ENCODE peak calls at places on chromosomes 1 and 21, in seven cellular contexts. T is mesendoderm, Y is trophoblast cell, L is IMR-90, W is mesenchymal stem cell, U is H9, X is H1. B is an unnamed sample.
A peak's percentile ranks its signal among the peaks of the same experiment; 100 is the strongest.

GRCh38 chr1:90718411-90719320 is 1.6 kb upstream of the BARHL2 start:
- DNase-seq in W (no peak), U (peak; percentile 44), Y (no peak), T (peak; percentile 57), X (peak; percentile 74), L (no peak), B (no peak)

GRCh38 chr1:21318714-21319159 is 28.5 kb upstream of the ECE1 start:
- DNase-seq in W (peak; percentile 96), L (peak; percentile 87), X (no peak), T (peak; percentile 71), U (no peak), Y (no peak), B (no peak)

GRCh38 chr1:201771466-201771865 is 57.5 kb upstream of the IPO9 start:
- DNase-seq in Y (no peak), T (no peak), X (no peak), L (no peak), U (no peak), W (peak; percentile 60), B (no peak)

GRCh38 chr1:201678264-201679101 is 139.6 kb downstream of the NAV1 start:
- DNase-seq in W (no peak), X (peak; percentile 61), Y (no peak), L (peak; percentile 49), T (peak; percentile 67), U (peak; percentile 69), B (no peak)

GRCh38 chr1:91511386-91511785 is 10.7 kb downstream of the CDC7 start:
- DNase-seq in L (peak; percentile 68), X (no peak), U (no peak), W (peak; percentile 60), T (peak; percentile 48), Y (no peak), B (no peak)

GRCh38 chr21:29221259-29221744 is 77.4 kb upstream of the BACH1 start:
- DNase-seq in U (no peak), Y (no peak), X (no peak), W (no peak), L (peak; percentile 98), T (no peak), B (no peak)

GRCh38 chr1:247368501-247368900 is 36.8 kb upstream of the ZNF496 start:
- DNase-seq in W (no peak), T (no peak), U (no peak), X (no peak), Y (no peak), L (no peak), B (no peak)

GRCh38 chr1:52140633-52141512 is 1.0 kb upstream of the ZFYVE9 start:
- DNase-seq in X (no peak), L (no peak), Y (no peak), T (no peak), U (no peak), W (peak; percentile 43), B (no peak)

GRCh38 chr1:156602557-156602993 is 1.3 kb upstream of the GPATCH4 start:
- DNase-seq in L (no peak), T (peak; percentile 62), Y (no peak), X (no peak), W (no peak), U (no peak), B (no peak)

GRCh38 chr1:86846166-86846647 is 67.7 kb downstream of the SELENOF start:
- DNase-seq in U (no peak), L (peak; percentile 91), X (no peak), T (no peak), Y (peak; percentile 8), W (peak; percentile 80), B (no peak)

GRCh38 chr1:182143825-182144661 is 82.5 kb upstream of the ZNF648 start:
- DNase-seq in T (peak; percentile 26), X (peak; percentile 54), U (no peak), Y (no peak), W (peak; percentile 27), L (peak; percentile 45), B (peak; percentile 38)

GRCh38 chr1:108877324-108877812 is 583 bp downstream of the GPSM2 start:
- DNase-seq in W (peak; percentile 53), X (no peak), L (peak; percentile 30), T (peak; percentile 44), Y (peak; percentile 47), U (no peak), B (peak; percentile 8)

GRCh38 chr1:88371396-88371795 is 312.7 kb upstream of the PKN2 start:
- DNase-seq in Y (peak; percentile 5), X (no peak), L (no peak), U (no peak), W (no peak), T (no peak), B (no peak)

GRCh38 chr1:243850013-243850367 is at the start of gene AKT3:
- DNase-seq in X (no peak), L (no peak), U (peak; percentile 85), T (peak; percentile 89), Y (peak; percentile 56), W (no peak), B (peak; percentile 68)

GRCh38 chr1:94542088-94542671 is 621 bp upstream of the F3 start:
- DNase-seq in Y (peak; percentile 19), L (peak; percentile 83), X (peak; percentile 63), T (peak; percentile 33), W (peak; percentile 84), U (no peak), B (no peak)

GRCh38 chr1:44808938-44809917 is 905 bp downstream of the BTBD19 start:
- DNase-seq in W (peak; percentile 90), X (no peak), Y (peak; percentile 33), T (peak; percentile 66), L (peak; percentile 82), U (peak; percentile 43), B (no peak)

GRCh38 chr1:155104605-155105534 is 22.8 kb upstream of the EFNA1 start:
- DNase-seq in T (no peak), W (no peak), U (no peak), X (no peak), Y (no peak), L (no peak), B (no peak)

GRCh38 chr1:101147381-101147780 is 89.4 kb upstream of the S1PR1 start:
- DNase-seq in L (no peak), X (no peak), T (no peak), U (no peak), W (no peak), Y (no peak), B (no peak)

GRCh38 chr21:16195896-16196443 is 466.2 kb downstream of the USP25 start:
- DNase-seq in X (no peak), W (peak; percentile 7), T (no peak), L (no peak), Y (no peak), U (no peak), B (no peak)

GRCh38 chr1:24077278-24077978 is 34.5 kb downstream of the MYOM3 start:
- DNase-seq in L (no peak), Y (no peak), T (peak; percentile 24), X (no peak), U (no peak), W (no peak), B (no peak)

GRCh38 chr1:229655781-229656180 is 29.7 kb downstream of the URB2 start:
- DNase-seq in U (no peak), X (peak; percentile 30), L (no peak), Y (no peak), T (no peak), W (no peak), B (no peak)

DNA sequence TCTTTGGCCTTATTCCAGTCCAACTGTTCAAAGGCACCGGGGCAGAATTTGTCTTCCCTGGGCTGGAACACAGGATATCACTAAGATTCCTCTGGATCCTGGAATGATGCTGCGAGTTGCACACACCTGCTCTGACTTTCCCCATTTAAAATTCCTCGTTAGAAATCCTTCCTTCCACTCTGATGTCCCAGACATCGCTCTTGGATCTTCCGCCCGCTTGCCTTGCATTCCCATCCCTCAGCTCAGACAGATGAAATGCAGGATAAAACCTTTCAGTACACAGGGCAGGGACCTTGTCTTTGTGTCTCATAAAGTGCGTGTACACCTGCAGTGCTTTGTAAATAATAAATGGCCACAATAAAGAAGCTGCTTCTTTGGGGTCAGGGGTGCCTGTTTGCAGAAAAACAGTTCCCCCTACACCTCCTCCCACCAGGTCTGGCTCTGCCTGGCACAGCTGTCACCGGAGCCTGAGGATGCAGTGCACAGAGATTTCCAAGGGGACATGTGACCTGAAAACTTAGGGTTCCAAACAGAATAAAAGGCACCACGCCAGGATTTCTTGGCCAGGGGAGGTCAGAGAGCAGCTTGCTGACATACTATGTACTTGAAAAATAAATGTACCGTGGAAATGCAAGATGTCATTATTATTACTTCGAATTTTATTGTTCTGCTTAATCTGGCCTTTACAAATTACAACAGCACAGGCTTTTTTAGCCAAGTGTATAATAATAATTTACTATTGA is 62.9 kb upstream of the SYT6 start:
- DNase-seq in W (no peak), X (no peak), T (no peak), L (no peak), U (no peak), Y (peak; percentile 51), B (no peak)
- H3K23ac ChIP-seq in W (no peak overlapping the region), X (no peak overlapping the region), T (no peak overlapping the region), L (no peak overlapping the region), U (no peak overlapping the region), Y (no peak overlapping the region), B (no peak overlapping the region)

GRCh38 chr21:37711294-37711844 is 204.9 kb downstream of the KCNJ6 start:
- DNase-seq in T (no peak), X (no peak), L (no peak), U (no peak), W (peak; percentile 66), Y (no peak), B (no peak)
- H3K9ac ChIP-seq in T (no peak overlapping the region), X (no peak overlapping the region), L (no peak overlapping the region), U (no peak overlapping the region), W (peak overlapping the region; percentile 67), Y (no peak overlapping the region), B (no peak overlapping the region)

GRCh38 chr1:183694035-183694434 is 40.9 kb upstream of the APOBEC4 start:
- DNase-seq in Y (no peak), U (no peak), X (no peak), L (no peak), T (no peak), W (no peak), B (no peak)

GRCh38 chr1:183694636-183695035 is 41.5 kb upstream of the APOBEC4 start:
- DNase-seq in L (no peak), Y (no peak), W (no peak), X (no peak), U (no peak), T (no peak), B (no peak)

GRCh38 chr1:183699643-183700160 is 46.6 kb upstream of the APOBEC4 start:
- DNase-seq in L (peak; percentile 40), T (peak; percentile 23), X (no peak), Y (peak; percentile 32), U (no peak), W (peak; percentile 44), B (no peak)

GRCh38 chr1:183696981-183697380 is 43.9 kb upstream of the APOBEC4 start:
- DNase-seq in T (no peak), W (no peak), U (no peak), Y (peak; percentile 51), L (no peak), X (no peak), B (no peak)

GRCh38 chr1:183697814-183698590 is 44.9 kb upstream of the APOBEC4 start:
- DNase-seq in Y (no peak), T (no peak), W (no peak), U (no peak), X (no peak), L (no peak), B (no peak)
- H3K4me2 ChIP-seq in Y (no peak overlapping the region), T (no peak overlapping the region), W (no peak overlapping the region), U (no peak overlapping the region), X (no peak overlapping the region), L (no peak overlapping the region), B (no peak overlapping the region)

DNA sequence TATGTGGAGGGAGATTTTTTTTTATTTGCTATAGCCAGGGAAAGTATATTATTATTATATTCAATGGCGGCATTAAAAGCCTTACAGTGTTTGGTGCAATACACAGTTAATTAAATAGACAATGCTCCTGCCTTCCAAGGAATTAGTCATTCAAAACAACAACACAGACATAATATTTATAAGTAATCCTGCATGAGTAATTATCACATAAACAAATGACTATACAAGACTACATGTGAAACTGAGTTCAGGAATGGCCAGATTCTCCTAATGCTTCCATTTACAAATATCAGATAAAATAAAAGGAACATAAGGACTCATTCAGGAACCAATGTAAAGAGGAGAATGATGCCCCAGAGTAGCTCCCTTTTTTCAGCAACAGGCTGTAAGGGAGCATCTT is 10.7 kb upstream of the RC3H1 start:
- DNase-seq in L (peak; percentile 80), T (no peak), W (peak; percentile 87), X (no peak), Y (no peak), U (no peak), B (no peak)
- H3K23ac ChIP-seq in L (no peak overlapping the region), T (no peak overlapping the region), W (no peak overlapping the region), X (no peak overlapping the region), Y (no peak overlapping the region), U (no peak overlapping the region), B (no peak overlapping the region)